ENCODE peak calls at places on chromosomes 5 and 9, in six cellular contexts. One of them, this sample, is unnamed.

GRCh38 chr9:551986-552930 is 289.2 kb upstream of the DMRT1 start:
- DNase-seq in posterior cingulate gyrus: no peak
- DNase-seq in mesendoderm: peak; percentile 75
- DNase-seq in cardiac muscle cell: peak; percentile 95
- DNase-seq in hippocampal formation: no peak
- DNase-seq in OCI-LY7: no peak
- DNase-seq in this sample: no peak

GRCh38 chr5:107817951-107818350 is 147.2 kb upstream of the EFNA5 start:
- DNase-seq in cardiac muscle cell: no peak
- DNase-seq in hippocampal formation: no peak
- DNase-seq in OCI-LY7: no peak
- DNase-seq in mesendoderm: no peak
- DNase-seq in posterior cingulate gyrus: no peak
- DNase-seq in this sample: no peak

GRCh38 chr9:135147473-135147805 is 60.0 kb downstream of the OLFM1 start:
- DNase-seq in mesendoderm: no peak
- DNase-seq in hippocampal formation: no peak
- DNase-seq in OCI-LY7: no peak
- DNase-seq in cardiac muscle cell: no peak
- DNase-seq in posterior cingulate gyrus: peak; percentile 81
- DNase-seq in this sample: no peak

GRCh38 chr9:99866398-99866797 is 40.1 kb upstream of the STX17 start:
- DNase-seq in posterior cingulate gyrus: peak; percentile 72
- DNase-seq in OCI-LY7: no peak
- DNase-seq in mesendoderm: no peak
- DNase-seq in cardiac muscle cell: no peak
- DNase-seq in hippocampal formation: no peak
- DNase-seq in this sample: no peak

GRCh38 chr5:141420855-141421488 is at the start of gene PCDHGA11:
- DNase-seq in posterior cingulate gyrus: no peak
- DNase-seq in hippocampal formation: no peak
- DNase-seq in cardiac muscle cell: peak; percentile 73
- DNase-seq in OCI-LY7: peak; percentile 76
- DNase-seq in mesendoderm: peak; percentile 73
- DNase-seq in this sample: no peak

GRCh38 chr9:35908484-35909125 is 685 bp upstream of the SPAAR start:
- DNase-seq in posterior cingulate gyrus: no peak
- DNase-seq in OCI-LY7: no peak
- DNase-seq in cardiac muscle cell: peak; percentile 30
- DNase-seq in hippocampal formation: no peak
- DNase-seq in mesendoderm: peak; percentile 51
- DNase-seq in this sample: no peak

GRCh38 chr5:176658817-176659216 is 11.5 kb downstream of the TSPAN17 start:
- DNase-seq in cardiac muscle cell: peak; percentile 47
- DNase-seq in mesendoderm: no peak
- DNase-seq in posterior cingulate gyrus: no peak
- DNase-seq in hippocampal formation: no peak
- DNase-seq in OCI-LY7: no peak
- DNase-seq in this sample: no peak

GRCh38 chr5:133844836-133845235 is 123.6 kb downstream of the C5orf15 start:
- DNase-seq in mesendoderm: no peak
- DNase-seq in hippocampal formation: no peak
- DNase-seq in OCI-LY7: no peak
- DNase-seq in cardiac muscle cell: no peak
- DNase-seq in posterior cingulate gyrus: no peak
- DNase-seq in this sample: peak; percentile 39

GRCh38 chr9:18296702-18297531 is 177.0 kb upstream of the ADAMTSL1 start:
- DNase-seq in hippocampal formation: no peak
- DNase-seq in cardiac muscle cell: peak; percentile 33
- DNase-seq in posterior cingulate gyrus: no peak
- DNase-seq in OCI-LY7: no peak
- DNase-seq in mesendoderm: peak; percentile 19
- DNase-seq in this sample: no peak

GRCh38 chr9:105216440-105217178 is 27.8 kb upstream of the SLC44A1 start:
- DNase-seq in hippocampal formation: peak; percentile 54
- DNase-seq in mesendoderm: no peak
- DNase-seq in posterior cingulate gyrus: no peak
- DNase-seq in cardiac muscle cell: peak; percentile 72
- DNase-seq in OCI-LY7: no peak
- DNase-seq in this sample: no peak

GRCh38 chr5:16788957-16789356 is 147.1 kb downstream of the MYO10 start:
- DNase-seq in OCI-LY7: no peak
- DNase-seq in posterior cingulate gyrus: no peak
- DNase-seq in cardiac muscle cell: no peak
- DNase-seq in mesendoderm: no peak
- DNase-seq in hippocampal formation: no peak
- DNase-seq in this sample: no peak

GRCh38 chr5:20469390-20469789 is 481.4 kb upstream of the CDH18 start:
- DNase-seq in cardiac muscle cell: no peak
- DNase-seq in posterior cingulate gyrus: no peak
- DNase-seq in hippocampal formation: no peak
- DNase-seq in OCI-LY7: no peak
- DNase-seq in mesendoderm: no peak
- DNase-seq in this sample: no peak

GRCh38 chr9:87490225-87490624 is 7.4 kb upstream of the DAPK1 start:
- DNase-seq in mesendoderm: no peak
- DNase-seq in posterior cingulate gyrus: no peak
- DNase-seq in OCI-LY7: no peak
- DNase-seq in cardiac muscle cell: no peak
- DNase-seq in hippocampal formation: no peak
- DNase-seq in this sample: no peak

GRCh38 chr5:178826216-178826615 is 33.5 kb upstream of the ZNF354B start:
- DNase-seq in cardiac muscle cell: no peak
- DNase-seq in OCI-LY7: no peak
- DNase-seq in posterior cingulate gyrus: no peak
- DNase-seq in mesendoderm: no peak
- DNase-seq in hippocampal formation: no peak
- DNase-seq in this sample: peak; percentile 82